ENCODE peak calls at places on chromosomes 2 and 18, in ten cellular contexts. One of them, this sample, is unnamed.

GRCh38 chr18:61841709-61842108 is 51.1 kb downstream of the RNF152 start:
- DNase-seq in coronary artery: no peak
- DNase-seq in fibroblast of lung: no peak
- DNase-seq in neural progenitor cell: no peak
- DNase-seq in activated B cell treated with CpG ODN at 0.5 μM for 24 hours: no peak
- DNase-seq in nephron progenitor cell: no peak
- DNase-seq in GM12865: no peak
- DNase-seq in IMR-90: no peak
- DNase-seq in H9: no peak
- DNase-seq in GM12864: no peak
- DNase-seq in this sample: no peak

GRCh38 chr18:31100598-31101147 is 1.5 kb downstream of the DSC2 start:
- DNase-seq in coronary artery: no peak
- DNase-seq in fibroblast of lung: no peak
- DNase-seq in IMR-90: no peak
- DNase-seq in activated B cell treated with CpG ODN at 0.5 μM for 24 hours: no peak
- DNase-seq in neural progenitor cell: peak
- DNase-seq in GM12864: no peak
- DNase-seq in H9: peak
- DNase-seq in nephron progenitor cell: peak
- DNase-seq in GM12865: no peak
- DNase-seq in this sample: no peak

GRCh38 chr2:9266711-9267110 is 60.1 kb downstream of the ASAP2 start:
- DNase-seq in GM12864: no peak
- DNase-seq in activated B cell treated with CpG ODN at 0.5 μM for 24 hours: no peak
- DNase-seq in nephron progenitor cell: no peak
- DNase-seq in H9: no peak
- DNase-seq in coronary artery: no peak
- DNase-seq in fibroblast of lung: peak
- DNase-seq in IMR-90: no peak
- DNase-seq in GM12865: no peak
- DNase-seq in neural progenitor cell: no peak
- DNase-seq in this sample: no peak

GRCh38 chr2:158542577-158542976 is 85.8 kb downstream of the PKP4 start:
- DNase-seq in neural progenitor cell: no peak
- DNase-seq in coronary artery: no peak
- DNase-seq in activated B cell treated with CpG ODN at 0.5 μM for 24 hours: no peak
- DNase-seq in IMR-90: no peak
- DNase-seq in nephron progenitor cell: no peak
- DNase-seq in GM12864: no peak
- DNase-seq in GM12865: no peak
- DNase-seq in H9: no peak
- DNase-seq in fibroblast of lung: no peak
- DNase-seq in this sample: no peak

GRCh38 chr18:79372991-79373390 is 22.7 kb upstream of the NFATC1 start:
- DNase-seq in nephron progenitor cell: no peak
- DNase-seq in IMR-90: no peak
- DNase-seq in GM12864: no peak
- DNase-seq in H9: no peak
- DNase-seq in neural progenitor cell: no peak
- DNase-seq in coronary artery: no peak
- DNase-seq in GM12865: no peak
- DNase-seq in activated B cell treated with CpG ODN at 0.5 μM for 24 hours: no peak
- DNase-seq in fibroblast of lung: no peak
- DNase-seq in this sample: no peak

GRCh38 chr2:60641866-60642788 is 88.7 kb upstream of the BCL11A start:
- DNase-seq in nephron progenitor cell: peak
- DNase-seq in activated B cell treated with CpG ODN at 0.5 μM for 24 hours: no peak
- DNase-seq in H9: peak
- DNase-seq in GM12864: peak
- DNase-seq in IMR-90: peak
- DNase-seq in GM12865: peak
- DNase-seq in neural progenitor cell: peak
- DNase-seq in coronary artery: no peak
- DNase-seq in fibroblast of lung: peak
- DNase-seq in this sample: no peak

GRCh38 chr18:39751161-39751560 is 2185.6 kb upstream of the CELF4 start:
- DNase-seq in neural progenitor cell: no peak
- DNase-seq in activated B cell treated with CpG ODN at 0.5 μM for 24 hours: no peak
- DNase-seq in coronary artery: no peak
- DNase-seq in IMR-90: peak
- DNase-seq in H9: no peak
- DNase-seq in fibroblast of lung: peak
- DNase-seq in nephron progenitor cell: no peak
- DNase-seq in GM12865: no peak
- DNase-seq in GM12864: no peak
- DNase-seq in this sample: no peak

GRCh38 chr2:124774781-124775180 is 749.7 kb downstream of the CNTNAP5 start:
- DNase-seq in IMR-90: no peak
- DNase-seq in fibroblast of lung: no peak
- DNase-seq in H9: no peak
- DNase-seq in GM12865: no peak
- DNase-seq in activated B cell treated with CpG ODN at 0.5 μM for 24 hours: no peak
- DNase-seq in nephron progenitor cell: no peak
- DNase-seq in GM12864: no peak
- DNase-seq in coronary artery: no peak
- DNase-seq in neural progenitor cell: no peak
- DNase-seq in this sample: no peak

GRCh38 chr2:45394216-45394615 is 216.9 kb downstream of the SRBD1 start:
- DNase-seq in H9: no peak
- DNase-seq in coronary artery: no peak
- DNase-seq in GM12865: no peak
- DNase-seq in fibroblast of lung: no peak
- DNase-seq in GM12864: no peak
- DNase-seq in nephron progenitor cell: no peak
- DNase-seq in IMR-90: no peak
- DNase-seq in neural progenitor cell: no peak
- DNase-seq in activated B cell treated with CpG ODN at 0.5 μM for 24 hours: no peak
- DNase-seq in this sample: no peak

GRCh38 chr2:162217596-162217995 is 25.6 kb downstream of the FAP start:
- DNase-seq in neural progenitor cell: no peak
- DNase-seq in IMR-90: peak
- DNase-seq in coronary artery: no peak
- DNase-seq in GM12864: no peak
- DNase-seq in activated B cell treated with CpG ODN at 0.5 μM for 24 hours: no peak
- DNase-seq in H9: no peak
- DNase-seq in nephron progenitor cell: no peak
- DNase-seq in fibroblast of lung: no peak
- DNase-seq in GM12865: no peak
- DNase-seq in this sample: no peak

DNA sequence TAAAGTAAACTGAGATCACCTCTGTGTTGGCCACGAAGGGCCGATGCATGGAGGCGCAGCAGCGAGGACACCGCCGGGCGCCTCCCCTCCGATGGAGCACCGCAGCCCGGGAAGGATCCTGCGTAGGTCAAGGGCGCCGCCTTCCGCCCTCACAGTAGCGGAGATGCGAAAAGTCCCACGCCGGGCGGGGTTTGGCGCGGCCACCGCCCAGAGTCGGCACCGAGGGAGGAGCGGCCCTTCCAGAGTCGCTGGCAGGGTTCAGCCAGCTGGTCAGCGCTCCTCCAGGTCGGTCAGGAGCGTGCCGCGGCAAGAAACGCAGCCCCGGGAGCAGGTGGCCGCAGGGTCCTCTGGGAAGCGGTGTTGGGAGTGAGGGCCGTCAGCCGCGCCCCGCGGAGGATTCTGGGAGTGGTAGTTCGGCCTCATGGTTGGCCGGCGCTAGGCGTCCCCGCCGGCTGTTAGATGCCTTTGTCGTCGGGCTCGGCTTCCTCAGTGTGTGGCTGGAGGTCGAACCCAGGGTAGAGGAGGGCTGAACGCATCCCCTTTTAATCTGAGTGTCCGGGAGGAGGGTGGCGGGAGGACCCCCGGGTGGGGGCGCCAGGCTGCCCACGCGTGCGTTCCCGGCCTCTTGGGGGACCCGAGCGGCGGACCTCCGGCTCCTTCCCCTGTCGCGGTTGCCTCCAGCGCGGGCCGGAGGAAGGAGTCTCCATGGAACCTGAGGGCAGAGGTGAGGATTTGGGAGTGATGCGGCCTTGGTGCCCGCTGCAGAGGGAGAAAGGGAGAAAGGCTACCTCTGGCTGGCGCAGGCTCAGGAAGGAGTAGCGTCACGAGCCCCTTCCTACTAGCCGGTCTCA is at the start of gene ZNF892:
- DNase-seq in nephron progenitor cell: peak
- DNase-seq in GM12865: peak
- DNase-seq in activated B cell treated with CpG ODN at 0.5 μM for 24 hours: peak
- DNase-seq in neural progenitor cell: peak
- DNase-seq in fibroblast of lung: peak
- DNase-seq in IMR-90: peak
- DNase-seq in coronary artery: peak
- DNase-seq in H9: peak
- DNase-seq in GM12864: peak
- DNase-seq in this sample: peak
- TF ChIP-seq CTCF in nephron progenitor cell: peak
- TF ChIP-seq CTCF in GM12865: peak
- TF ChIP-seq CTCF in activated B cell treated with CpG ODN at 0.5 μM for 24 hours: no peak
- TF ChIP-seq CTCF in neural progenitor cell: peak
- TF ChIP-seq CTCF in fibroblast of lung: peak
- TF ChIP-seq CTCF in IMR-90: peak
- TF ChIP-seq CTCF in coronary artery: no peak
- TF ChIP-seq CTCF in H9: peak
- TF ChIP-seq CTCF in GM12864: peak
- TF ChIP-seq CTCF in this sample: peak

DNA sequence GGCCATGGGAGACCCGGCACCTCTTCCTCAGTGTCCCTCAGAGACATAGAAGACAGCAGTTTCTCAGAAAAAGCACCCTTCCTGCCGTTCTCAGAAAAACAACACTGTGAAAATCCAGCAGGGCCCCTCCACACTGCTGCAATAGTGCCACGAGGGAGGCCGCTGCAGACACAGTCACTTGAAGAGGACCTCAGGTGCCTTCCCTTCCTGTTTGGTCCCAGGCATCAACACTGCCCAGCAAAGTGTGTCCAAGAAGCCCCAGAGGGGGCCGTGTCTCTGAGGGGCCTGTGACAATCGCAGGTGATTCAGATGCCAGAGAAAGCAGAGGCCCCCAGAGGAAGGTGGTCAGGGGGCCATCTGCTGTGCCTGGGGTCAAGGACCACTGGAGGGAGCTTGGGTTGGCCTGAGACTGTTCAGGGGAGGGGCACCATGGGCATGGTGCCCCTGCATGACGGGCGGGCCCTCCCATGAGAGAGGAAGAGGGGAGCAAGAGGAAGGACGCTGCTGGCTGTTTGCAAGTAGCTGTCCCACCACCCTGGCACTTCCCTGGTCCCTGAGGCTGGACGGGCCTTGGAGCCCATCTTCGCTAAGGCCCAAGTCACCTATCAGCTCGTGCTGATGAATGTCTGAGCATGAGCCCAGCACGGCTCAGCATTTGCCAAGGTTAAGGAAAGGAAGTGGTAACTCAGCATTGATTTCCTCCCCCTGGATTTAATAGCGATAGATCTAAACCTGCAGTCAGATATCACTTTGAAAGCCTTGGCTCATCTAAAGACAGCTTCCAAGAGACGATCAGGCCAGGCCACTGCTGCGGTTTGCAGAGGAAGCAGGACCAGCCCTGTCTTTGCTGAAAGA is 9.1 kb downstream of the TWIST2 start:
- DNase-seq in neural progenitor cell: no peak
- DNase-seq in activated B cell treated with CpG ODN at 0.5 μM for 24 hours: no peak
- DNase-seq in H9: no peak
- DNase-seq in GM12864: no peak
- DNase-seq in fibroblast of lung: no peak
- DNase-seq in nephron progenitor cell: no peak
- DNase-seq in GM12865: no peak
- DNase-seq in IMR-90: no peak
- DNase-seq in coronary artery: no peak
- DNase-seq in this sample: no peak
- TF ChIP-seq CTCF in neural progenitor cell: no peak
- TF ChIP-seq CTCF in activated B cell treated with CpG ODN at 0.5 μM for 24 hours: no peak
- TF ChIP-seq CTCF in H9: no peak
- TF ChIP-seq CTCF in GM12864: no peak
- TF ChIP-seq CTCF in fibroblast of lung: no peak
- TF ChIP-seq CTCF in nephron progenitor cell: no peak
- TF ChIP-seq CTCF in GM12865: no peak
- TF ChIP-seq CTCF in IMR-90: no peak
- TF ChIP-seq CTCF in coronary artery: no peak
- TF ChIP-seq CTCF in this sample: no peak

GRCh38 chr18:2466978-2467377 is 104.3 kb downstream of the METTL4 start:
- DNase-seq in coronary artery: no peak
- DNase-seq in nephron progenitor cell: no peak
- DNase-seq in fibroblast of lung: no peak
- DNase-seq in IMR-90: no peak
- DNase-seq in H9: no peak
- DNase-seq in GM12864: no peak
- DNase-seq in GM12865: no peak
- DNase-seq in neural progenitor cell: no peak
- DNase-seq in activated B cell treated with CpG ODN at 0.5 μM for 24 hours: no peak
- DNase-seq in this sample: no peak
- TF ChIP-seq CTCF in coronary artery: no peak
- TF ChIP-seq CTCF in nephron progenitor cell: no peak
- TF ChIP-seq CTCF in fibroblast of lung: no peak
- TF ChIP-seq CTCF in IMR-90: no peak
- TF ChIP-seq CTCF in H9: no peak
- TF ChIP-seq CTCF in GM12864: no peak
- TF ChIP-seq CTCF in GM12865: no peak
- TF ChIP-seq CTCF in neural progenitor cell: no peak
- TF ChIP-seq CTCF in activated B cell treated with CpG ODN at 0.5 μM for 24 hours: no peak
- TF ChIP-seq CTCF in this sample: no peak

GRCh38 chr2:24382363-24383021 is 22.2 kb upstream of the ITSN2 start:
- DNase-seq in fibroblast of lung: peak
- DNase-seq in nephron progenitor cell: peak
- DNase-seq in activated B cell treated with CpG ODN at 0.5 μM for 24 hours: peak
- DNase-seq in GM12865: peak
- DNase-seq in neural progenitor cell: peak
- DNase-seq in H9: peak
- DNase-seq in coronary artery: no peak
- DNase-seq in GM12864: no peak
- DNase-seq in IMR-90: peak
- DNase-seq in this sample: peak
- TF ChIP-seq CTCF in fibroblast of lung: peak
- TF ChIP-seq CTCF in nephron progenitor cell: peak
- TF ChIP-seq CTCF in activated B cell treated with CpG ODN at 0.5 μM for 24 hours: no peak
- TF ChIP-seq CTCF in GM12865: peak
- TF ChIP-seq CTCF in neural progenitor cell: peak
- TF ChIP-seq CTCF in H9: peak
- TF ChIP-seq CTCF in coronary artery: peak
- TF ChIP-seq CTCF in GM12864: peak
- TF ChIP-seq CTCF in IMR-90: peak
- TF ChIP-seq CTCF in this sample: peak

GRCh38 chr2:239548965-239549595 is 148.3 kb upstream of the HDAC4 start:
- DNase-seq in H9: no peak
- DNase-seq in GM12864: no peak
- DNase-seq in coronary artery: peak
- DNase-seq in neural progenitor cell: no peak
- DNase-seq in activated B cell treated with CpG ODN at 0.5 μM for 24 hours: no peak
- DNase-seq in IMR-90: no peak
- DNase-seq in fibroblast of lung: no peak
- DNase-seq in nephron progenitor cell: no peak
- DNase-seq in GM12865: no peak
- DNase-seq in this sample: no peak
- TF ChIP-seq CTCF in H9: no peak
- TF ChIP-seq CTCF in GM12864: no peak
- TF ChIP-seq CTCF in coronary artery: no peak
- TF ChIP-seq CTCF in neural progenitor cell: no peak
- TF ChIP-seq CTCF in activated B cell treated with CpG ODN at 0.5 μM for 24 hours: no peak
- TF ChIP-seq CTCF in IMR-90: no peak
- TF ChIP-seq CTCF in fibroblast of lung: no peak
- TF ChIP-seq CTCF in nephron progenitor cell: no peak
- TF ChIP-seq CTCF in GM12865: no peak
- TF ChIP-seq CTCF in this sample: no peak